ENCODE peak calls at places on chromosome 12, in five cellular contexts. L is psoas muscle; G is activated T-cell treated with anti-CD3 and anti-CD28 coated beads, Interleukin-2, amount 50 U/mL, for 4 hours; Z is C1 segment of cervical spinal cord; S is activated naive CD4-positive, alpha-beta T cell treated with Interleukin-2 at 50 U/mL for 16 hours. P is an unnamed sample.

GRCh38 chr12:97835541-97835940 is 372.9 kb downstream of the RMST start:
- DNase-seq in L (no peak), Z (no peak), S (no peak), G (no peak), P (no peak)

GRCh38 chr12:73629893-73630872 is 907.5 kb upstream of the ATXN7L3B start:
- DNase-seq in Z (no peak), L (no peak), G (no peak), S (no peak), P (no peak)

GRCh38 chr12:8734873-8735381 is 37.1 kb downstream of the RIMKLB start:
- DNase-seq in Z (no peak), L (no peak), S (no peak), G (no peak), P (no peak)

GRCh38 chr12:62866451-62867082 is 68.4 kb downstream of the PPM1H start:
- DNase-seq in G (no peak), Z (no peak), S (no peak), L (no peak), P (no peak)

GRCh38 chr12:97912943-97913342 is 450.3 kb downstream of the RMST start:
- DNase-seq in G (no peak), L (no peak), S (no peak), Z (no peak), P (no peak)

GRCh38 chr12:53052419-53053222 is 2.8 kb downstream of the TNS2 start:
- DNase-seq in L (peak; percentile 97), G (no peak), Z (peak; percentile 78), S (no peak), P (peak; percentile 96)

GRCh38 chr12:31321565-31322228 is 4.3 kb downstream of the SINHCAF start:
- DNase-seq in L (no peak), S (no peak), Z (no peak), G (no peak), P (no peak)

GRCh38 chr12:29148958-29149690 is at the start of gene FAR2:
- DNase-seq in S (peak; percentile 58), G (peak; percentile 18), L (peak; percentile 67), Z (no peak), P (peak; percentile 76)

GRCh38 chr12:49121047-49121696 is 10.0 kb downstream of the TUBA1B start:
- DNase-seq in S (no peak), L (no peak), Z (no peak), G (no peak), P (peak; percentile 56)

GRCh38 chr12:49201595-49202295 is 12.9 kb upstream of the TUBA1A start:
- DNase-seq in Z (no peak), S (no peak), L (no peak), G (no peak), P (no peak)

GRCh38 chr12:49872781-49873181 is 29.9 kb upstream of the BCDIN3D start:
- DNase-seq in Z (peak; percentile 18), L (no peak), S (no peak), G (no peak), P (no peak)

GRCh38 chr12:89427508-89428156 is 75.3 kb upstream of the DUSP6 start:
- DNase-seq in Z (no peak), L (no peak), S (no peak), G (no peak), P (no peak)

GRCh38 chr12:25718081-25718731 is 165.1 kb upstream of the LMNTD1 start:
- DNase-seq in S (no peak), G (no peak), L (no peak), Z (no peak), P (no peak)

GRCh38 chr12:3350432-3350831 is 140.6 kb upstream of the PRMT8 start:
- DNase-seq in S (no peak), G (no peak), Z (no peak), L (no peak), P (no peak)

GRCh38 chr12:62268956-62269355 is 8.8 kb downstream of the USP15 start:
- DNase-seq in S (no peak), Z (no peak), G (no peak), L (no peak), P (no peak)

GRCh38 chr12:62632521-62632920 is 165.9 kb downstream of the MON2 start:
- DNase-seq in S (no peak), Z (peak; percentile 12), G (peak; percentile 6), L (peak; percentile 71), P (peak; percentile 38)

GRCh38 chr12:130161261-130162231 is 718 bp upstream of the FZD10 start:
- DNase-seq in G (no peak), Z (no peak), L (no peak), S (no peak), P (peak; percentile 42)

GRCh38 chr12:54680374-54680773 is 32.2 kb upstream of the DCD start:
- DNase-seq in G (no peak), S (peak; percentile 7), L (no peak), Z (no peak), P (peak; percentile 23)

GRCh38 chr12:90099288-90099687 is 390.6 kb upstream of the ATP2B1 start:
- DNase-seq in Z (no peak), G (no peak), S (no peak), L (no peak), P (no peak)

GRCh38 chr12:113298861-113299545 is 35.9 kb downstream of the SLC8B1 start:
- DNase-seq in L (peak; percentile 89), S (no peak), G (no peak), Z (peak; percentile 52), P (peak; percentile 42)

GRCh38 chr12:131413006-131413405 is 297.9 kb upstream of the SFSWAP start:
- DNase-seq in L (no peak), Z (no peak), S (no peak), G (no peak), P (no peak)

GRCh38 chr12:119700078-119700477 is 32.1 kb downstream of the PRKAB1 start:
- DNase-seq in L (no peak), G (no peak), Z (no peak), S (no peak), P (no peak)

GRCh38 chr12:105336411-105336810 is 5.9 kb downstream of the C12orf75 start:
- DNase-seq in G (no peak), Z (no peak), L (no peak), S (no peak), P (peak; percentile 12)

GRCh38 chr12:67077617-67078016 is 191.5 kb upstream of the CAND1 start:
- DNase-seq in Z (no peak), G (no peak), L (no peak), S (no peak), P (no peak)

GRCh38 chr12:64714551-64714968 is 44.6 kb downstream of the GNS start:
- DNase-seq in G (no peak), L (no peak), S (peak; percentile 25), Z (no peak), P (no peak)

GRCh38 chr12:15299947-15300346 is 22.4 kb upstream of the PTPRO start:
- DNase-seq in G (no peak), Z (no peak), L (no peak), S (no peak), P (no peak)

GRCh38 chr12:123956249-123956648 is 16.4 kb downstream of the CCDC92 start:
- DNase-seq in S (no peak), L (no peak), G (no peak), Z (no peak), P (no peak)

P was measured in colonic mucosa.